ENCODE peak calls at places on chromosomes 7 and 10, in seven cellular contexts. R is suprapubic skin, Y is GM13977, V is AG04450, A is fibroblast of the aortic adventitia, F is MM.1S, Q is mesothelial cell of epicardium. K is an unnamed sample.

GRCh38 chr7:111750168-111750715 is 187.9 kb upstream of the IMMP2L start:
- DNase-seq in R (no peak), Y (no peak), V (no peak), A (no peak), F (no peak), Q (no peak), K (no peak)

GRCh38 chr10:121702351-121703320 is 104.4 kb upstream of the FGFR2 start:
- DNase-seq in R (no peak), Y (no peak), V (no peak), A (no peak), F (no peak), Q (no peak), K (no peak)

GRCh38 chr10:24721254-24722106 is 2.2 kb downstream of the ARHGAP21 start:
- DNase-seq in R (peak), Y (no peak), V (no peak), A (peak), F (no peak), Q (peak), K (no peak)

GRCh38 chr7:28408105-28408973 is 4.0 kb upstream of the CREB5 start:
- DNase-seq in R (no peak), Y (no peak), V (no peak), A (no peak), F (no peak), Q (peak), K (peak)

GRCh38 chr10:72076756-72077155 is 11.6 kb downstream of the SPOCK2 start:
- DNase-seq in R (no peak), Y (no peak), V (no peak), A (no peak), F (no peak), Q (no peak), K (no peak)

GRCh38 chr7:90178592-90179279 is 24.5 kb downstream of the STEAP1 start:
- DNase-seq in R (no peak), Y (peak), V (no peak), A (peak), F (peak), Q (no peak), K (no peak)

GRCh38 chr7:14988941-14989340 is 86.4 kb upstream of the DGKB start:
- DNase-seq in R (no peak), Y (no peak), V (no peak), A (peak), F (no peak), Q (no peak), K (no peak)

GRCh38 chr7:29327455-29327854 is 132.9 kb downstream of the CHN2 start:
- DNase-seq in R (no peak), Y (no peak), V (no peak), A (no peak), F (no peak), Q (no peak), K (no peak)

GRCh38 chr10:78695846-78696245 is 372.9 kb upstream of the ZMIZ1 start:
- DNase-seq in R (no peak), Y (no peak), V (no peak), A (no peak), F (no peak), Q (no peak), K (no peak)

GRCh38 chr7:7369134-7369533 is 166.5 kb downstream of the COL28A1 start:
- DNase-seq in R (no peak), Y (no peak), V (no peak), A (peak), F (no peak), Q (no peak), K (no peak)

GRCh38 chr10:25725917-25726716 is 207.9 kb upstream of the MYO3A start:
- DNase-seq in R (no peak), Y (peak), V (no peak), A (peak), F (peak), Q (no peak), K (no peak)
- TF ChIP-seq CTCF in R (peak), Y (peak), V (peak), A (peak), F (peak), Q (peak), K (no peak)

GRCh38 chr7:158705234-158705890 is 758 bp upstream of the NCAPG2 start:
- DNase-seq in R (no peak), Y (no peak), V (no peak), A (peak), F (peak), Q (no peak), K (no peak)

GRCh38 chr7:158706710-158707590 is 2.3 kb upstream of the NCAPG2 start:
- DNase-seq in R (no peak), Y (no peak), V (no peak), A (no peak), F (no peak), Q (no peak), K (no peak)

GRCh38 chr7:158702944-158703343 is 1.7 kb downstream of the NCAPG2 start:
- DNase-seq in R (no peak), Y (no peak), V (no peak), A (no peak), F (no peak), Q (no peak), K (no peak)

GRCh38 chr7:158706273-158706704 is 1.7 kb upstream of the NCAPG2 start:
- DNase-seq in R (no peak), Y (no peak), V (no peak), A (no peak), F (no peak), Q (no peak), K (no peak)

DNA sequence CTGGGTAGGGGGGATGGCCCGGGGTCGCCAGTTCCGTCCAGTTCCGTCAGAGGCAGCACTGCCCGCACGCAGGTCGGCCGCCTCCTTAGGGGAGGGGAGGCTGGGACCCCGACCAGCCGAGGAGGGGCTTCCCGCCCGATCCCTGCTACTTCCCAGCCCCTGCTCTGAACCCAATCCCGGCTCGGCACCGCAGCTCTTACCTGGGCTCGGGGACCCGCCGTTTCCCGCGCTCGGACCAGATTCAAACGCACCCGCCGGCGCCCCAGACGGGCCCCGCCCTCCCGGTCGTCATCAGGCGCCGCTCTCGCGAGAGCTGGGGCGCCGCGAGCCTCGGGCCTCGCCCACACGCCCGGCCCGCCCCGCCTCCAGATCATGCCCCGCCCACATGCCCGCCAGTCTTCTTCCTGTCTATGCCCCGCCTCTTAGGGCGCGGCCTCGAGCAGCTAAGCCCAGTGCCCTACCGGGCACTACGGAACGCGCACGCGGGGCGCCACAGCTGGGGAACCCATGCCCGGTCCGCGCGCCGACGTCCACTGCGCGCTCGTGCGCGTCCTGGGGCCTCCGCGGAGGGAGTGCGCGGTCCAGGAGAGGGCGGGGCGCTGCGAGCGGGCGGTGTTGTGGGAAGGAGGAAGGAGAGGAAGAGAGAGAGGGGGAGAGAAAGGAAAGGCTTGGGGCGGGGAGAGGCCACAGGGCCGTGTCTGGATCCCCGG is at the start of gene NCAPG2:
- DNase-seq in R (peak), Y (peak), V (peak), A (peak), F (peak), Q (peak), K (peak)
- TF ChIP-seq CTCF in R (peak), Y (no peak), V (peak), A (peak), F (peak), Q (no peak), K (peak)

DNA sequence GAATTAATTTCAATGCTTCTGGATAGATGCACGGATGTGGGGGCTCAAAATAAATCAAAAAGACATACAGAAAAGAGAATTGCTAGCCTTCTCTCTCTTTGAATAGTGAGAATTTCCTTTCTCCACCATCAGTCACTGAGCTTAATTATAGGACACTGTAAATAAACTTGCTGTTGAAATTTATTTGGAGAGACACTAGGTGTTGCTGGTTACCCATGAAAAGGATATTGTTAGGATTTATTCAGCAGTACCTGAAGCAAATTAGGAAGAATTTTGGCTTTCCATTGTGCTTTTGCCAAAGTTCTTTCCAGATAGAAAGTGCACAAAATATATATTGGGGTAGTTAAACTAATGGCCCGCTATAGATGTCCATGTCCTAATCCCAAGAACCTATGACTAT is 27.6 kb downstream of the GCC1 start:
- DNase-seq in R (no peak), Y (no peak), V (no peak), A (peak), F (no peak), Q (no peak), K (no peak)
- TF ChIP-seq CTCF in R (no peak), Y (no peak), V (no peak), A (no peak), F (no peak), Q (no peak), K (no peak)

GRCh38 chr7:55191926-55192692 is 173.0 kb upstream of the LANCL2 start:
- DNase-seq in R (no peak), Y (no peak), V (no peak), A (no peak), F (no peak), Q (no peak), K (no peak)
- TF ChIP-seq CTCF in R (no peak), Y (no peak), V (peak), A (peak), F (no peak), Q (no peak), K (no peak)

GRCh38 chr7:103877565-103877964 is 111.9 kb downstream of the RELN start:
- DNase-seq in R (no peak), Y (no peak), V (no peak), A (no peak), F (no peak), Q (no peak), K (no peak)
- TF ChIP-seq CTCF in R (no peak), Y (no peak), V (no peak), A (peak), F (no peak), Q (no peak), K (no peak)

GRCh38 chr7:24227068-24227467 is 56.9 kb upstream of the NPY start:
- DNase-seq in R (no peak), Y (no peak), V (no peak), A (no peak), F (no peak), Q (no peak), K (no peak)

GRCh38 chr7:24229481-24230226 is 54.3 kb upstream of the NPY start:
- DNase-seq in R (no peak), Y (no peak), V (no peak), A (no peak), F (no peak), Q (no peak), K (no peak)

GRCh38 chr7:24233386-24233785 is 50.6 kb upstream of the NPY start:
- DNase-seq in R (no peak), Y (no peak), V (no peak), A (no peak), F (no peak), Q (no peak), K (no peak)

GRCh38 chr7:24227603-24228359 is 56.2 kb upstream of the NPY start:
- DNase-seq in R (no peak), Y (peak), V (no peak), A (no peak), F (no peak), Q (no peak), K (no peak)
- TF ChIP-seq CTCF in R (no peak), Y (no peak), V (no peak), A (no peak), F (no peak), Q (no peak), K (no peak)

GRCh38 chr7:43954524-43955228 is 28.4 kb downstream of the UBE2D4 start:
- DNase-seq in R (no peak), Y (peak), V (peak), A (peak), F (peak), Q (no peak), K (no peak)
- TF ChIP-seq CTCF in R (peak), Y (peak), V (peak), A (peak), F (peak), Q (no peak), K (no peak)

K was measured in omental fat pad.